ENCODE peak calls at places on chromosomes 4 and X, in five cellular contexts. H is cardiac muscle cell, E is M059J, U is NCI-H2029 treated with DMSO at 0.1 percent for 48 hours, V is NCI-H2081. P is an unnamed sample.

GRCh38 chrX:41827886-41828285 is 95.5 kb downstream of the CASK start:
- DNase-seq in U (no peak), V (no peak), E (peak; percentile 53), H (peak; percentile 29), P (no peak)

GRCh38 chrX:74779175-74779574 is 146.1 kb downstream of the NEXMIF start:
- DNase-seq in V (no peak), H (no peak), U (no peak), E (no peak), P (no peak)

GRCh38 chr4:55303818-55304217 is 42.2 kb upstream of the SRD5A3 start:
- DNase-seq in E (peak; percentile 39), H (no peak), U (no peak), V (no peak), P (no peak)

GRCh38 chr4:44638091-44638490 is 13.3 kb downstream of the YIPF7 start:
- DNase-seq in U (no peak), E (no peak), V (no peak), H (no peak), P (no peak)

GRCh38 chr4:786074-786741 is 39.7 kb downstream of the CPLX1 start:
- DNase-seq in H (no peak), V (no peak), U (no peak), E (no peak), P (no peak)

GRCh38 chr4:149296503-149296902 is 519.1 kb downstream of the IQCM start:
- DNase-seq in H (peak; percentile 30), U (no peak), E (peak; percentile 5), V (no peak), P (no peak)

GRCh38 chr4:130368668-130369067 is 1272.7 kb downstream of the C4orf33 start:
- DNase-seq in V (no peak), U (peak; percentile 38), H (no peak), E (no peak), P (no peak)

GRCh38 chr4:66840178-66840577 is 705.1 kb downstream of the CENPC start:
- DNase-seq in U (no peak), E (no peak), V (no peak), H (no peak), P (no peak)

GRCh38 chr4:340011-340410 is 2.4 kb downstream of the ZNF141 start:
- DNase-seq in V (no peak), H (no peak), U (no peak), E (no peak), P (no peak)

GRCh38 chrX:72395252-72395651 is 89.5 kb upstream of the CITED1 start:
- DNase-seq in H (no peak), E (no peak), U (no peak), V (no peak), P (no peak)

GRCh38 chrX:42484233-42484632 is 293.7 kb downstream of the PPP1R2C start:
- DNase-seq in U (no peak), H (no peak), V (no peak), E (no peak), P (no peak)

GRCh38 chrX:4844376-4844775 is 1130.9 kb upstream of the PRKX start:
- DNase-seq in E (no peak), H (no peak), V (no peak), U (no peak), P (no peak)

GRCh38 chr4:117654064-117654463 is 380.2 kb upstream of the NDST3 start:
- DNase-seq in H (no peak), V (no peak), E (no peak), U (no peak), P (no peak)

GRCh38 chrX:124239911-124240310 is 92.5 kb upstream of the TEX13D start:
- DNase-seq in U (no peak), V (no peak), E (no peak), H (no peak), P (no peak)

GRCh38 chrX:13151806-13152510 is 107.5 kb upstream of the FAM9C start:
- DNase-seq in V (no peak), U (no peak), H (no peak), E (peak; percentile 89), P (no peak)

GRCh38 chrX:129617420-129617819 is 37.3 kb downstream of the APLN start:
- DNase-seq in V (no peak), H (no peak), U (no peak), E (no peak), P (no peak)

GRCh38 chrX:80812176-80812575 is 2.5 kb upstream of the BRWD3 start:
- DNase-seq in E (peak; percentile 40), V (no peak), H (peak; percentile 44), U (no peak), P (no peak)

GRCh38 chr4:181143241-181143854 is 1099.9 kb upstream of the TENM3 start:
- DNase-seq in U (peak; percentile 23), V (peak; percentile 78), E (peak; percentile 60), H (peak; percentile 84), P (peak; percentile 21)

GRCh38 chrX:130339408-130340222 is at the start of gene SLC25A14:
- DNase-seq in E (peak; percentile 93), H (peak; percentile 82), V (peak; percentile 68), U (peak; percentile 33), P (peak; percentile 90)

GRCh38 chr4:59503731-59504130 is 1696.4 kb upstream of the ADGRL3 start:
- DNase-seq in U (no peak), V (no peak), E (no peak), H (no peak), P (no peak)

GRCh38 chrX:1316527-1316926 is 20.1 kb upstream of the IL3RA start:
- DNase-seq in V (no peak), H (no peak), E (no peak), U (no peak), P (no peak)

GRCh38 chr4:8318509-8318908 is 49.0 kb downstream of the HTRA3 start:
- DNase-seq in H (no peak), E (no peak), V (no peak), U (no peak), P (no peak)

P was measured in NCI-H2227 treated with DMSO at 0.1 percent for 48 hours.